ENCODE peak calls at places on chromosomes 5 and 9, in seven cellular contexts. T, N, Y, D, X, V and O are unnamed samples.

GRCh38 chr9:7212101-7212500 is 454.3 kb downstream of the KDM4C start:
- DNase-seq in T (no peak), N (peak; percentile 25), Y (no peak), D (no peak), X (no peak), V (no peak), O (no peak)

GRCh38 chr5:41869150-41869738 is 981 bp downstream of the OXCT1 start:
- DNase-seq in T (peak; percentile 88), N (peak; percentile 41), Y (no peak), D (peak; percentile 43), X (no peak), V (peak; percentile 80), O (peak; percentile 70)

GRCh38 chr5:170913573-170913972 is 51.8 kb downstream of the RANBP17 start:
- DNase-seq in T (no peak), N (no peak), Y (no peak), D (no peak), X (no peak), V (no peak), O (no peak)

GRCh38 chr5:138909734-138910133 is 34.6 kb upstream of the LRRTM2 start:
- DNase-seq in T (no peak), N (no peak), Y (no peak), D (no peak), X (no peak), V (no peak), O (no peak)

GRCh38 chr5:33850100-33850594 is 41.6 kb downstream of the ADAMTS12 start:
- DNase-seq in T (peak; percentile 33), N (peak; percentile 94), Y (no peak), D (peak; percentile 80), X (peak; percentile 18), V (no peak), O (no peak)

GRCh38 chr5:168916852-168917251 is 337.7 kb upstream of the PANK3 start:
- DNase-seq in T (peak; percentile 64), N (no peak), Y (no peak), D (no peak), X (no peak), V (no peak), O (no peak)

GRCh38 chr5:176741566-176742211 is 68.7 kb upstream of the UNC5A start:
- DNase-seq in T (peak; percentile 7), N (no peak), Y (peak; percentile 5), D (no peak), X (no peak), V (no peak), O (no peak)

GRCh38 chr5:142743677-142744441 is 26.3 kb upstream of the ARHGAP26 start:
- DNase-seq in T (peak; percentile 22), N (peak; percentile 22), Y (no peak), D (peak; percentile 16), X (no peak), V (no peak), O (no peak)

GRCh38 chr9:113957778-113958430 is 81.8 kb downstream of the ZNF618 start:
- DNase-seq in T (peak; percentile 81), N (peak; percentile 97), Y (no peak), D (no peak), X (no peak), V (no peak), O (no peak)

GRCh38 chr9:6931913-6932312 is 174.1 kb downstream of the KDM4C start:
- DNase-seq in T (peak; percentile 80), N (peak; percentile 90), Y (no peak), D (peak; percentile 21), X (no peak), V (no peak), O (no peak)

GRCh38 chr9:5543875-5544702 is 33.8 kb downstream of the PDCD1LG2 start:
- DNase-seq in T (no peak), N (no peak), Y (no peak), D (no peak), X (no peak), V (no peak), O (no peak)

GRCh38 chr5:173618927-173619519 is 2.6 kb upstream of the BOD1 start:
- DNase-seq in T (peak; percentile 73), N (peak; percentile 63), Y (peak; percentile 24), D (peak; percentile 58), X (no peak), V (peak; percentile 75), O (no peak)

GRCh38 chr9:68530618-68531017 is 10.1 kb downstream of the TMEM252 start:
- DNase-seq in T (no peak), N (no peak), Y (no peak), D (peak; percentile 75), X (no peak), V (no peak), O (no peak)

GRCh38 chr9:36392489-36392888 is 7.6 kb downstream of the RNF38 start:
- DNase-seq in T (no peak), N (no peak), Y (no peak), D (no peak), X (no peak), V (no peak), O (no peak)

GRCh38 chr5:60101561-60101960 is 208.0 kb upstream of the PDE4D start:
- DNase-seq in T (no peak), N (peak; percentile 40), Y (no peak), D (peak; percentile 1), X (no peak), V (no peak), O (no peak)

GRCh38 chr5:86411596-86411995 is 206.1 kb upstream of the COX7C start:
- DNase-seq in T (no peak), N (no peak), Y (no peak), D (no peak), X (no peak), V (no peak), O (no peak)

GRCh38 chr5:125059255-125060050 is 313.0 kb upstream of the ZNF608 start:
- DNase-seq in T (no peak), N (peak; percentile 66), Y (no peak), D (peak; percentile 13), X (no peak), V (peak; percentile 71), O (no peak)

GRCh38 chr5:81017320-81017719 is 57.2 kb downstream of the RASGRF2 start:
- DNase-seq in T (no peak), N (no peak), Y (no peak), D (no peak), X (no peak), V (no peak), O (no peak)

GRCh38 chr9:83981126-83981871 is 694 bp downstream of the RMI1 start:
- DNase-seq in T (peak; percentile 60), N (peak; percentile 66), Y (peak; percentile 9), D (peak; percentile 57), X (peak; percentile 6), V (peak; percentile 60), O (no peak)

GRCh38 chr5:55713871-55714270 is 1.7 kb upstream of the SLC38A9 start:
- DNase-seq in T (no peak), N (no peak), Y (no peak), D (no peak), X (no peak), V (no peak), O (no peak)

GRCh38 chr5:158451203-158451982 is 592.4 kb upstream of the CLINT1 start:
- DNase-seq in T (peak; percentile 48), N (peak; percentile 62), Y (no peak), D (peak; percentile 25), X (no peak), V (no peak), O (no peak)

GRCh38 chr5:8500426-8500825 is 631.5 kb downstream of the MTRR start:
- DNase-seq in T (peak; percentile 42), N (peak; percentile 10), Y (no peak), D (no peak), X (no peak), V (no peak), O (no peak)

GRCh38 chr5:16585028-16585667 is 31.6 kb downstream of the RETREG1 start:
- DNase-seq in T (no peak), N (no peak), Y (no peak), D (peak; percentile 59), X (no peak), V (peak; percentile 33), O (no peak)

GRCh38 chr9:14146201-14146890 is 167.6 kb downstream of the NFIB start:
- DNase-seq in T (no peak), N (no peak), Y (no peak), D (no peak), X (no peak), V (no peak), O (no peak)